ENCODE peak calls at places on chromosome 3, in four cellular contexts. S is tibial nerve, D is mammary epithelial cell, Q is tibial artery. W is an unnamed sample.

GRCh38 chr3:56812749-56813655 is 11.3 kb upstream of the ARHGEF3 start:
- DNase-seq in S (no peak), D (peak; percentile 65), Q (no peak), W (no peak)

GRCh38 chr3:16583551-16583950 is 21.7 kb downstream of the DAZL start:
- DNase-seq in S (no peak), D (no peak), Q (no peak), W (no peak)

GRCh38 chr3:126480864-126481263 is 5.2 kb upstream of the ZXDC start:
- DNase-seq in S (no peak), D (no peak), Q (no peak), W (no peak)

GRCh38 chr3:58004972-58005371 is 3.2 kb upstream of the FLNB start:
- DNase-seq in S (no peak), D (peak; percentile 91), Q (no peak), W (no peak)

GRCh38 chr3:40763812-40764211 is 239.1 kb downstream of the ZNF621 start:
- DNase-seq in S (no peak), D (no peak), Q (no peak), W (no peak)

GRCh38 chr3:101249512-101249911 is 70.9 kb downstream of the IMPG2 start:
- DNase-seq in S (no peak), D (no peak), Q (no peak), W (no peak)

GRCh38 chr3:120113128-120114116 is 19.2 kb upstream of the GSK3B start:
- DNase-seq in S (no peak), D (peak; percentile 99), Q (no peak), W (no peak)

GRCh38 chr3:59052803-59053411 is 3.1 kb upstream of the CFAP20DC start:
- DNase-seq in S (no peak), D (peak; percentile 59), Q (no peak), W (no peak)

GRCh38 chr3:47291158-47291753 is 8.5 kb downstream of the KLHL18 start:
- DNase-seq in S (no peak), D (no peak), Q (no peak), W (no peak)

GRCh38 chr3:129413687-129414506 is 14.5 kb downstream of the EFCAB12 start:
- DNase-seq in S (no peak), D (peak; percentile 77), Q (peak; percentile 29), W (no peak)

GRCh38 chr3:193465992-193466618 is 87.6 kb upstream of the ATP13A5 start:
- DNase-seq in S (no peak), D (no peak), Q (no peak), W (no peak)

GRCh38 chr3:128080323-128080898 is 28.2 kb downstream of the SEC61A1 start:
- DNase-seq in S (no peak), D (peak; percentile 79), Q (no peak), W (no peak)

GRCh38 chr3:69094467-69095205 is 9.9 kb downstream of the ARL6IP5 start:
- DNase-seq in S (no peak), D (peak; percentile 73), Q (no peak), W (no peak)

GRCh38 chr3:127590282-127590592 is 296 bp downstream of the TPRA1 start:
- DNase-seq in S (no peak), D (no peak), Q (no peak), W (no peak)

GRCh38 chr3:195856410-195857084 is 44.8 kb upstream of the MUC4 start:
- DNase-seq in S (no peak), D (no peak), Q (no peak), W (no peak)

GRCh38 chr3:151168269-151169094 is 34.5 kb downstream of the GPR171 start:
- DNase-seq in S (peak; percentile 81), D (peak; percentile 48), Q (peak; percentile 74), W (peak; percentile 84)

GRCh38 chr3:41684802-41685740 is 276.8 kb downstream of the ULK4 start:
- DNase-seq in S (no peak), D (no peak), Q (no peak), W (no peak)

GRCh38 chr3:5798809-5799208 is 611.3 kb downstream of the EDEM1 start:
- DNase-seq in S (no peak), D (no peak), Q (no peak), W (no peak)

GRCh38 chr3:134392336-134392983 is 18.2 kb upstream of the AMOTL2 start:
- DNase-seq in S (peak; percentile 73), D (no peak), Q (peak; percentile 86), W (no peak)

GRCh38 chr3:111890051-111890580 is 31.1 kb downstream of the PHLDB2 start:
- DNase-seq in S (no peak), D (no peak), Q (no peak), W (no peak)

GRCh38 chr3:101189786-101190185 is 130.6 kb downstream of the IMPG2 start:
- DNase-seq in S (no peak), D (no peak), Q (no peak), W (no peak)

GRCh38 chr3:152331018-152331541 is 62.4 kb downstream of the MBNL1 start:
- DNase-seq in S (no peak), D (peak; percentile 81), Q (no peak), W (no peak)